ENCODE peak calls at places on chromosomes 1 and 21, in four cellular contexts. W is K562, B is stomach, C is HCT116. O is an unnamed sample.

GRCh38 chr1:50915621-50916020 is 44.4 kb downstream of the FAF1 start:
- DNase-seq in B (no peak), C (no peak), W (no peak), O (no peak)

GRCh38 chr1:111943056-111943455 is 46.4 kb downstream of the KCND3 start:
- DNase-seq in B (no peak), W (no peak), C (no peak), O (no peak)

GRCh38 chr1:167059729-167060107 is 30.5 kb downstream of the GPA33 start:
- DNase-seq in W (no peak), C (no peak), B (no peak), O (no peak)

GRCh38 chr1:154170547-154171221 is 15.8 kb upstream of the NUP210L start:
- DNase-seq in W (no peak), B (no peak), C (no peak), O (no peak)

GRCh38 chr21:36859744-36860501 is 106.5 kb downstream of the HLCS start:
- DNase-seq in C (no peak), W (peak; percentile 93), B (peak; percentile 72), O (peak; percentile 79)

GRCh38 chr1:81228926-81229325 is 571.8 kb upstream of the ADGRL2 start:
- DNase-seq in W (no peak), B (no peak), C (no peak), O (no peak)

GRCh38 chr21:46191686-46192575 is 7.7 kb upstream of the SPATC1L start:
- DNase-seq in B (peak; percentile 15), W (no peak), C (no peak), O (no peak)

GRCh38 chr21:35323947-35324346 is 274.8 kb upstream of the RUNX1 start:
- DNase-seq in C (no peak), B (no peak), W (no peak), O (no peak)

GRCh38 chr1:110916669-110917306 is 43.8 kb downstream of the CD53 start:
- DNase-seq in B (no peak), W (peak; percentile 94), C (peak; percentile 22), O (no peak)

GRCh38 chr1:27350673-27351540 is 9.1 kb downstream of the SYTL1 start:
- DNase-seq in C (no peak), W (peak; percentile 88), B (no peak), O (peak; percentile 99)

GRCh38 chr21:27425172-27425571 is 458.3 kb upstream of the ADAMTS5 start:
- DNase-seq in W (no peak), C (no peak), B (no peak), O (peak; percentile 58)

GRCh38 chr1:224287714-224288113 is 42.3 kb downstream of the NVL start:
- DNase-seq in B (no peak), C (no peak), W (no peak), O (peak; percentile 78)

GRCh38 chr1:58358311-58358710 is 188.2 kb downstream of the OMA1 start:
- DNase-seq in C (no peak), W (no peak), B (no peak), O (peak; percentile 17)

GRCh38 chr1:35642472-35642955 is 1.2 kb upstream of the PSMB2 start:
- DNase-seq in W (peak; percentile 75), C (no peak), B (no peak), O (no peak)

GRCh38 chr1:245673920-245674414 is 519.2 kb downstream of the KIF26B start:
- DNase-seq in B (no peak), C (no peak), W (no peak), O (no peak)

GRCh38 chr1:225454733-225455132 is 26.9 kb upstream of the LBR start:
- DNase-seq in C (peak; percentile 62), W (peak; percentile 75), B (peak; percentile 45), O (no peak)

GRCh38 chr1:103958699-103959098 is 209.0 kb downstream of the AMY1C start:
- DNase-seq in W (no peak), C (no peak), B (no peak), O (no peak)

GRCh38 chr1:18799454-18799853 is 60.0 kb downstream of the TAS1R2 start:
- DNase-seq in C (no peak), W (peak; percentile 30), B (no peak), O (no peak)

GRCh38 chr1:217139513-217139912 is 416.3 kb upstream of the ESRRG start:
- DNase-seq in C (no peak), W (no peak), B (no peak), O (peak; percentile 59)

GRCh38 chr1:179353546-179353945 is 12.2 kb upstream of the AXDND1 start:
- DNase-seq in B (no peak), C (no peak), W (peak; percentile 16), O (no peak)

GRCh38 chr1:101288491-101288944 is 51.7 kb downstream of the S1PR1 start:
- DNase-seq in B (peak; percentile 76), W (peak; percentile 81), C (peak; percentile 72), O (peak; percentile 78)

GRCh38 chr1:10242811-10243210 is 32.4 kb downstream of the KIF1B start:
- DNase-seq in C (no peak), W (no peak), B (no peak), O (no peak)

GRCh38 chr1:10232213-10232612 is 21.8 kb downstream of the KIF1B start:
- DNase-seq in C (no peak), W (no peak), B (no peak), O (no peak)

GRCh38 chr1:10236405-10237156 is 26.2 kb downstream of the KIF1B start:
- DNase-seq in C (no peak), B (no peak), W (no peak), O (no peak)

GRCh38 chr1:10242135-10242534 is 31.8 kb downstream of the KIF1B start:
- DNase-seq in W (no peak), C (no peak), B (no peak), O (no peak)

DNA sequence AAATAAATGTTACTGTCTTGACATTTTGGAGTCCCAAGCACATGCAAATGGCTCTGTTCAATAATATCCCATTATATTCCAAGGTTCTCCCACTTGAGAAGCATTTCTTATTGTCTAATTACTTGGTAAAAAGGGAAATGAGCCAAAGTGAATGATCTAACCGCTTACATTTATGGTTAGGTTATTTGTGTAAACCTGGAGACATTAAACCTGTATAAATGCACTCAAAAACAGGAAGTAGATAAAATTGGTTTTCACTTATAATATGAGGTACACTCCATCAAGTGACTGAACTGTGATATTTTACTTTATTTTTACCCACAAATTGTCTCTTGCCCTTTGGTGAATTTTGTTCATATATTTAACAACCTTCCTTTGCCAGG is 26.8 kb downstream of the KIF1B start:
- DNase-seq in W (no peak), B (no peak), C (no peak), O (no peak)
- TF ChIP-seq POLR2AphosphoS5 in W (no peak), B (no peak), C (no peak), O (no peak)

DNA sequence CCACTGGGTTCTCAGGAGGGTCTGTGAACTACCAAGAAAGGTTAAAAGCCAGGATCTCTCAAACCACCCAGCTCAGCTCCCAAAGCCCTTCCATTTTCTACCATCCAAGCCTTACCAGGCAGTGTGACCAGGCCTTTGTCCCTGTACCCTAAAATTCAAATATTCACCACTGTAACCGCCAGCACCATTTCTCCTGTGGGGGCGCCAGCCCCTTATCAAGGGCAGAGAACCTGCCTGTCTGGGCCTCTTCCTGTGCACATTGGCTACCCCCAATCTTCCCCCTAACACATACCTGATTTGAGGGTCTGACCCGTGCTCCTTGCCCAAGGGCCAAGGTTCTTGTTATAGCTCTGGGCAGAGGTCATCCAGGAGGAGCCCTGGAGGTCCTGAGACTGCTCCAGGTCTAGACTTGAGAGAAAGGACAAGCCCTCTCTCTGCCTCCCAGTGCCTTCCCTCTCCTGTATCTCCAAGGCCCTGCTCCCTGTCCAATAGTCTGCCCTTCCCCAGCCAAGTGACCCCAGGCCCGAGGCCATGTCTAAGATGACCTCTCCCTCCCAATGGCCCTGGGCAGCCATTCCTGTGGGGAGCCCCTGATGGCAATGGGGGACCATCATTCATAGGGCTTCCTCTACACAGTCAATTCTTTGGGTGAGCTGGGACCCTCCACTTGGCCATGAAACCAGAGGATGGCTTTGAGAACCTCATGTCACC is 78.5 kb downstream of the FHAD1 start:
- DNase-seq in C (no peak), W (no peak), B (no peak), O (peak; percentile 37)
- TF ChIP-seq CTCF in C (peak; percentile 14), W (peak; percentile 37), B (no peak), O (peak; percentile 59)

GRCh38 chr1:198908995-198909394 is 270.2 kb downstream of the PTPRC start:
- DNase-seq in B (no peak), C (no peak), W (no peak), O (no peak)
- H3K4me3 ChIP-seq in B (no peak overlapping the region), C (no peak overlapping the region), W (no peak overlapping the region), O (no peak overlapping the region)

GRCh38 chr1:239731079-239731744 is 344.8 kb downstream of the CHRM3 start:
- DNase-seq in B (no peak), W (no peak), C (no peak), O (no peak)
- TF ChIP-seq POLR2AphosphoS5 in B (no peak), W (no peak), C (no peak), O (no peak)

DNA sequence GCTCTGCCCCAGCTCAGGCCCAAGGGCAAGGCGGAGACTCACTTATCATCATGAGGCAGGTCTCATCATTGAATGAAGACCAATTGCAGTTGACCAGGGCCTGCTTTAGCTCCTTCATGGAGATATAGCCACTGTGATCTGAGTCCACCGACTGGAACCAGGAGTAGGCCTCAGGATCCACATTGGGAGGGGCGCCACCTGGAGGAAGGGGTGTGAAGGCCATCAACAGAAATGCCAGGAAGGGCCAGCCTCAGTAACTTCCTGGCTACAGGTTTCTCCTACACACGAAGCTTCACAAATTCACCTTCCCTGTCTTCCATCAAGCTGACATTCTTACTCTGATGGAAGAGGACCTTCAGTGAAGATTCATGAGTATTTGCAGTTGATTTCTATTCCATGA is 11.6 kb downstream of the PEF1 start:
- DNase-seq in W (peak; percentile 76), B (peak; percentile 53), C (no peak), O (peak; percentile 80)
- TF ChIP-seq CTCF in W (peak; percentile 78), B (peak; percentile 44), C (peak; percentile 77), O (peak; percentile 91)

DNA sequence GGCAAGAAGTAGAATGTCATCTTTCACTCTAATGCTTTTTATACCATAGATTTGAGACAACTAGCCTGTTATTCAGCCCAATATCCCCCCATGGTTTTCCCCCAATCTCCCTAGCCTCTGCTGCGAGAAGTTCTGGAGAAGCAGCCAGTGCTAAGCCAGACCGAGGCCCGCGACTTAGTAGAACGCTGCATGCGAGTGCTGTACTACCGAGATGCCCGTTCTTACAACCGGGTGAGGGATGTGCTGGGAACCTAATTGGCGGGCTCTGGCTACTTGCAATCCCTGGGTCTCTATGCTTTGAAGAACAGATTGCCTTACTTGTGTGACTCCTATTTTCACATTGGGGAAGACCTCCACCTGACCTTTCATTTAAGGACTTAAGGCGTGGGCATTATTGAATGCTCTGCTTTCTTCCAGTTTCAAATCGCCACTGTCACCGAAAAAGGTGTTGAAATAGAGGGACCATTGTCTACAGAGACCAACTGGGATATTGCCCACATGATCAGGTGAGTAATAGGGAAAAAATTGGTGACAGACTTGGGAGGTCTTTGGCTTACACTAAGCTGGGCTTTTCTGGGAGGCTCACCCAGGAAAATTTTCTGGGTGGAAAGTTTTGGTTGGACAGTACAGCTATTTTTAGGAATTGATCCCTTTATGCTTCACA is 1.9 kb downstream of the PSMB4 start:
- DNase-seq in B (no peak), W (no peak), C (no peak), O (no peak)
- H3K4me3 ChIP-seq in B (no peak overlapping the region), W (no peak overlapping the region), C (no peak overlapping the region), O (no peak overlapping the region)

DNA sequence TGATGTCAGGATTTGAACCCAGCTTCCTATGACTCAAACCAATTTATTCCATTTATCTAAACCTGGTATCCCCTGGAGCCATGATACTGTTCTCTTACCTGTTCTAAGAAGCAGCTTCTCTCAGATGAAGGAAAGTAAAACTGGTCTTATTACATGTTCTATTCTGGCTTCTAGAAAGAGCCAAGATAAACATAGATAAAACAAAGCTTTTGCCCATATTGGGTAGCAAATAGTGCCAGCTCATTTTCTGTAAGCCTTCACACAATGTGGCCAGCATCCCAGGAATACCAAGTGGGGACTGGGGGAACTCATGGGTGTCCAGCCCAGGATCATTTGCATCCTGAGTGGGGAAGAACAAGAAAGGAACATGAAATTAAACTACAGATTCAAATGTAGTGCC is 53.5 kb upstream of the EPHA8 start:
- DNase-seq in W (no peak), C (no peak), B (no peak), O (no peak)
- TF ChIP-seq POLR2AphosphoS5 in W (no peak), C (no peak), B (no peak), O (no peak)

O was measured in GM23338.